ENCODE peak calls at places on chromosomes 2 and 18, in ten cellular contexts. One of them, this sample, is unnamed.

GRCh38 chr2:57804971-57805370 is 241.6 kb upstream of the VRK2 start:
- DNase-seq in stimulated activated CD8-positive, alpha-beta memory T cell treated with anti-CD3 and anti-CD28 coated beads, Interleukin-7, amount 100 ng/mL, for 24 hours: no peak
- DNase-seq in fibroblast of mammary gland: no peak
- DNase-seq in GM23338: no peak
- DNase-seq in heart right ventricle: no peak
- DNase-seq in cardiac fibroblast: no peak
- DNase-seq in activated naive CD4-positive, alpha-beta T cell treated with anti-CD3 and anti-CD28 coated beads, Interleukin-2, amount 50 U/mL, for 16 hours: no peak
- DNase-seq in AG08396: no peak
- DNase-seq in activated naive CD8-positive, alpha-beta T cell treated with anti-CD3 and anti-CD28 coated beads, Interleukin-2, amount 10 ng/mL, durations not matched to agents 7 days and 5 days: no peak
- DNase-seq in A549: no peak
- DNase-seq in this sample: no peak

GRCh38 chr2:228367356-228367755 is 185.9 kb upstream of the SPHKAP start:
- DNase-seq in stimulated activated CD8-positive, alpha-beta memory T cell treated with anti-CD3 and anti-CD28 coated beads, Interleukin-7, amount 100 ng/mL, for 24 hours: no peak
- DNase-seq in fibroblast of mammary gland: no peak
- DNase-seq in GM23338: no peak
- DNase-seq in heart right ventricle: no peak
- DNase-seq in cardiac fibroblast: no peak
- DNase-seq in activated naive CD4-positive, alpha-beta T cell treated with anti-CD3 and anti-CD28 coated beads, Interleukin-2, amount 50 U/mL, for 16 hours: no peak
- DNase-seq in AG08396: no peak
- DNase-seq in activated naive CD8-positive, alpha-beta T cell treated with anti-CD3 and anti-CD28 coated beads, Interleukin-2, amount 10 ng/mL, durations not matched to agents 7 days and 5 days: no peak
- DNase-seq in A549: no peak
- DNase-seq in this sample: no peak

GRCh38 chr2:144510206-144510991 is 9.5 kb downstream of the ZEB2 start:
- DNase-seq in stimulated activated CD8-positive, alpha-beta memory T cell treated with anti-CD3 and anti-CD28 coated beads, Interleukin-7, amount 100 ng/mL, for 24 hours: no peak
- DNase-seq in fibroblast of mammary gland: peak; percentile 59
- DNase-seq in GM23338: peak; percentile 92
- DNase-seq in heart right ventricle: peak; percentile 55
- DNase-seq in cardiac fibroblast: peak; percentile 87
- DNase-seq in activated naive CD4-positive, alpha-beta T cell treated with anti-CD3 and anti-CD28 coated beads, Interleukin-2, amount 50 U/mL, for 16 hours: no peak
- DNase-seq in AG08396: no peak
- DNase-seq in activated naive CD8-positive, alpha-beta T cell treated with anti-CD3 and anti-CD28 coated beads, Interleukin-2, amount 10 ng/mL, durations not matched to agents 7 days and 5 days: no peak
- DNase-seq in A549: no peak
- DNase-seq in this sample: peak; percentile 96

GRCh38 chr2:175004730-175004979 is 526 bp downstream of the CHN1 start:
- DNase-seq in stimulated activated CD8-positive, alpha-beta memory T cell treated with anti-CD3 and anti-CD28 coated beads, Interleukin-7, amount 100 ng/mL, for 24 hours: no peak
- DNase-seq in fibroblast of mammary gland: no peak
- DNase-seq in GM23338: peak; percentile 53
- DNase-seq in heart right ventricle: peak; percentile 21
- DNase-seq in cardiac fibroblast: no peak
- DNase-seq in activated naive CD4-positive, alpha-beta T cell treated with anti-CD3 and anti-CD28 coated beads, Interleukin-2, amount 50 U/mL, for 16 hours: no peak
- DNase-seq in AG08396: peak; percentile 43
- DNase-seq in activated naive CD8-positive, alpha-beta T cell treated with anti-CD3 and anti-CD28 coated beads, Interleukin-2, amount 10 ng/mL, durations not matched to agents 7 days and 5 days: no peak
- DNase-seq in A549: no peak
- DNase-seq in this sample: peak; percentile 11

GRCh38 chr2:184681642-184682321 is 83.5 kb downstream of the ZNF804A start:
- DNase-seq in stimulated activated CD8-positive, alpha-beta memory T cell treated with anti-CD3 and anti-CD28 coated beads, Interleukin-7, amount 100 ng/mL, for 24 hours: no peak
- DNase-seq in fibroblast of mammary gland: no peak
- DNase-seq in GM23338: no peak
- DNase-seq in heart right ventricle: no peak
- DNase-seq in cardiac fibroblast: no peak
- DNase-seq in activated naive CD4-positive, alpha-beta T cell treated with anti-CD3 and anti-CD28 coated beads, Interleukin-2, amount 50 U/mL, for 16 hours: no peak
- DNase-seq in AG08396: no peak
- DNase-seq in activated naive CD8-positive, alpha-beta T cell treated with anti-CD3 and anti-CD28 coated beads, Interleukin-2, amount 10 ng/mL, durations not matched to agents 7 days and 5 days: no peak
- DNase-seq in A549: no peak
- DNase-seq in this sample: no peak

GRCh38 chr2:100880730-100881129 is 60.8 kb downstream of the NPAS2 start:
- DNase-seq in stimulated activated CD8-positive, alpha-beta memory T cell treated with anti-CD3 and anti-CD28 coated beads, Interleukin-7, amount 100 ng/mL, for 24 hours: no peak
- DNase-seq in fibroblast of mammary gland: no peak
- DNase-seq in GM23338: no peak
- DNase-seq in heart right ventricle: no peak
- DNase-seq in cardiac fibroblast: peak; percentile 61
- DNase-seq in activated naive CD4-positive, alpha-beta T cell treated with anti-CD3 and anti-CD28 coated beads, Interleukin-2, amount 50 U/mL, for 16 hours: no peak
- DNase-seq in AG08396: no peak
- DNase-seq in activated naive CD8-positive, alpha-beta T cell treated with anti-CD3 and anti-CD28 coated beads, Interleukin-2, amount 10 ng/mL, durations not matched to agents 7 days and 5 days: no peak
- DNase-seq in A549: no peak
- DNase-seq in this sample: no peak

GRCh38 chr2:238585836-238586821 is 159.4 kb downstream of the ASB1 start:
- DNase-seq in stimulated activated CD8-positive, alpha-beta memory T cell treated with anti-CD3 and anti-CD28 coated beads, Interleukin-7, amount 100 ng/mL, for 24 hours: no peak
- DNase-seq in fibroblast of mammary gland: no peak
- DNase-seq in GM23338: no peak
- DNase-seq in heart right ventricle: no peak
- DNase-seq in cardiac fibroblast: no peak
- DNase-seq in activated naive CD4-positive, alpha-beta T cell treated with anti-CD3 and anti-CD28 coated beads, Interleukin-2, amount 50 U/mL, for 16 hours: no peak
- DNase-seq in AG08396: no peak
- DNase-seq in activated naive CD8-positive, alpha-beta T cell treated with anti-CD3 and anti-CD28 coated beads, Interleukin-2, amount 10 ng/mL, durations not matched to agents 7 days and 5 days: no peak
- DNase-seq in A549: no peak
- DNase-seq in this sample: no peak

GRCh38 chr2:171793691-171794678 is 100.1 kb downstream of the SLC25A12 start:
- DNase-seq in stimulated activated CD8-positive, alpha-beta memory T cell treated with anti-CD3 and anti-CD28 coated beads, Interleukin-7, amount 100 ng/mL, for 24 hours: no peak
- DNase-seq in fibroblast of mammary gland: no peak
- DNase-seq in GM23338: peak; percentile 15
- DNase-seq in heart right ventricle: no peak
- DNase-seq in cardiac fibroblast: peak; percentile 9
- DNase-seq in activated naive CD4-positive, alpha-beta T cell treated with anti-CD3 and anti-CD28 coated beads, Interleukin-2, amount 50 U/mL, for 16 hours: no peak
- DNase-seq in AG08396: no peak
- DNase-seq in activated naive CD8-positive, alpha-beta T cell treated with anti-CD3 and anti-CD28 coated beads, Interleukin-2, amount 10 ng/mL, durations not matched to agents 7 days and 5 days: no peak
- DNase-seq in A549: no peak
- DNase-seq in this sample: peak; percentile 12

GRCh38 chr18:74146756-74147155 is 878 bp downstream of the FBXO15 start:
- DNase-seq in stimulated activated CD8-positive, alpha-beta memory T cell treated with anti-CD3 and anti-CD28 coated beads, Interleukin-7, amount 100 ng/mL, for 24 hours: no peak
- DNase-seq in fibroblast of mammary gland: no peak
- DNase-seq in GM23338: no peak
- DNase-seq in heart right ventricle: no peak
- DNase-seq in cardiac fibroblast: no peak
- DNase-seq in activated naive CD4-positive, alpha-beta T cell treated with anti-CD3 and anti-CD28 coated beads, Interleukin-2, amount 50 U/mL, for 16 hours: no peak
- DNase-seq in AG08396: peak; percentile 63
- DNase-seq in activated naive CD8-positive, alpha-beta T cell treated with anti-CD3 and anti-CD28 coated beads, Interleukin-2, amount 10 ng/mL, durations not matched to agents 7 days and 5 days: no peak
- DNase-seq in A549: no peak
- DNase-seq in this sample: peak; percentile 84

GRCh38 chr2:133177196-133177595 is 391.1 kb downstream of the NCKAP5 start:
- DNase-seq in stimulated activated CD8-positive, alpha-beta memory T cell treated with anti-CD3 and anti-CD28 coated beads, Interleukin-7, amount 100 ng/mL, for 24 hours: no peak
- DNase-seq in fibroblast of mammary gland: no peak
- DNase-seq in GM23338: no peak
- DNase-seq in heart right ventricle: no peak
- DNase-seq in cardiac fibroblast: peak; percentile 56
- DNase-seq in activated naive CD4-positive, alpha-beta T cell treated with anti-CD3 and anti-CD28 coated beads, Interleukin-2, amount 50 U/mL, for 16 hours: no peak
- DNase-seq in AG08396: no peak
- DNase-seq in activated naive CD8-positive, alpha-beta T cell treated with anti-CD3 and anti-CD28 coated beads, Interleukin-2, amount 10 ng/mL, durations not matched to agents 7 days and 5 days: no peak
- DNase-seq in A549: no peak
- DNase-seq in this sample: peak; percentile 75

GRCh38 chr2:174959787-174960186 is 45.4 kb downstream of the CHN1 start:
- DNase-seq in stimulated activated CD8-positive, alpha-beta memory T cell treated with anti-CD3 and anti-CD28 coated beads, Interleukin-7, amount 100 ng/mL, for 24 hours: no peak
- DNase-seq in fibroblast of mammary gland: peak; percentile 27
- DNase-seq in GM23338: no peak
- DNase-seq in heart right ventricle: no peak
- DNase-seq in cardiac fibroblast: no peak
- DNase-seq in activated naive CD4-positive, alpha-beta T cell treated with anti-CD3 and anti-CD28 coated beads, Interleukin-2, amount 50 U/mL, for 16 hours: no peak
- DNase-seq in AG08396: no peak
- DNase-seq in activated naive CD8-positive, alpha-beta T cell treated with anti-CD3 and anti-CD28 coated beads, Interleukin-2, amount 10 ng/mL, durations not matched to agents 7 days and 5 days: no peak
- DNase-seq in A549: no peak
- DNase-seq in this sample: no peak

GRCh38 chr2:234953116-234954031 is 1.6 kb downstream of the SH3BP4 start:
- DNase-seq in stimulated activated CD8-positive, alpha-beta memory T cell treated with anti-CD3 and anti-CD28 coated beads, Interleukin-7, amount 100 ng/mL, for 24 hours: no peak
- DNase-seq in fibroblast of mammary gland: peak; percentile 33
- DNase-seq in GM23338: peak; percentile 23
- DNase-seq in heart right ventricle: no peak
- DNase-seq in cardiac fibroblast: peak; percentile 56
- DNase-seq in activated naive CD4-positive, alpha-beta T cell treated with anti-CD3 and anti-CD28 coated beads, Interleukin-2, amount 50 U/mL, for 16 hours: no peak
- DNase-seq in AG08396: no peak
- DNase-seq in activated naive CD8-positive, alpha-beta T cell treated with anti-CD3 and anti-CD28 coated beads, Interleukin-2, amount 10 ng/mL, durations not matched to agents 7 days and 5 days: no peak
- DNase-seq in A549: no peak
- DNase-seq in this sample: peak; percentile 40

GRCh38 chr2:160278889-160279196 is 78.8 kb upstream of the ITGB6 start:
- DNase-seq in stimulated activated CD8-positive, alpha-beta memory T cell treated with anti-CD3 and anti-CD28 coated beads, Interleukin-7, amount 100 ng/mL, for 24 hours: no peak
- DNase-seq in fibroblast of mammary gland: peak; percentile 68
- DNase-seq in GM23338: peak; percentile 49
- DNase-seq in heart right ventricle: peak; percentile 36
- DNase-seq in cardiac fibroblast: peak; percentile 68
- DNase-seq in activated naive CD4-positive, alpha-beta T cell treated with anti-CD3 and anti-CD28 coated beads, Interleukin-2, amount 50 U/mL, for 16 hours: no peak
- DNase-seq in AG08396: peak; percentile 24
- DNase-seq in activated naive CD8-positive, alpha-beta T cell treated with anti-CD3 and anti-CD28 coated beads, Interleukin-2, amount 10 ng/mL, durations not matched to agents 7 days and 5 days: no peak
- DNase-seq in A549: peak; percentile 41
- DNase-seq in this sample: no peak

GRCh38 chr18:23453657-23454011 is 547 bp downstream of the RIOK3 start:
- DNase-seq in stimulated activated CD8-positive, alpha-beta memory T cell treated with anti-CD3 and anti-CD28 coated beads, Interleukin-7, amount 100 ng/mL, for 24 hours: no peak
- DNase-seq in fibroblast of mammary gland: peak; percentile 64
- DNase-seq in GM23338: no peak
- DNase-seq in heart right ventricle: no peak
- DNase-seq in cardiac fibroblast: peak; percentile 65
- DNase-seq in activated naive CD4-positive, alpha-beta T cell treated with anti-CD3 and anti-CD28 coated beads, Interleukin-2, amount 50 U/mL, for 16 hours: no peak
- DNase-seq in AG08396: peak; percentile 43
- DNase-seq in activated naive CD8-positive, alpha-beta T cell treated with anti-CD3 and anti-CD28 coated beads, Interleukin-2, amount 10 ng/mL, durations not matched to agents 7 days and 5 days: no peak
- DNase-seq in A549: peak; percentile 31
- DNase-seq in this sample: peak; percentile 82